ENCODE peak calls at places on chromosomes 11 and 22, in eight cellular contexts. L, W, I, O, Y, V, Z and B are unnamed samples.

GRCh38 chr11:74538680-74539079 is 45.2 kb upstream of the LIPT2 start:
- DNase-seq in L (no peak), W (no peak), I (no peak), O (no peak), Y (no peak), V (no peak), Z (no peak), B (no peak)

GRCh38 chr11:100367892-100368291 is 319.2 kb upstream of the ARHGAP42 start:
- DNase-seq in L (no peak), W (no peak), I (no peak), O (no peak), Y (no peak), V (no peak), Z (no peak), B (no peak)

GRCh38 chr11:113904379-113905101 is at the start of gene HTR3B:
- DNase-seq in L (no peak), W (no peak), I (no peak), O (no peak), Y (no peak), V (no peak), Z (no peak), B (no peak)

GRCh38 chr11:1238767-1239595 is 16.1 kb downstream of the MUC5B start:
- DNase-seq in L (no peak), W (no peak), I (no peak), O (no peak), Y (no peak), V (no peak), Z (no peak), B (no peak)

GRCh38 chr11:46906596-46906995 is 11.8 kb downstream of the LRP4 start:
- DNase-seq in L (no peak), W (no peak), I (no peak), O (no peak), Y (no peak), V (no peak), Z (no peak), B (peak)

GRCh38 chr11:3123761-3124733 is 41.1 kb downstream of the OSBPL5 start:
- DNase-seq in L (no peak), W (peak), I (no peak), O (no peak), Y (no peak), V (no peak), Z (no peak), B (peak)

GRCh38 chr11:25981998-25982397 is 349.9 kb upstream of the ANO3 start:
- DNase-seq in L (no peak), W (peak), I (peak), O (no peak), Y (no peak), V (no peak), Z (no peak), B (peak)

GRCh38 chr11:28615542-28615941 is 507.4 kb downstream of the METTL15 start:
- DNase-seq in L (no peak), W (no peak), I (no peak), O (no peak), Y (no peak), V (no peak), Z (no peak), B (no peak)

GRCh38 chr11:133418218-133418617 is 114.1 kb downstream of the OPCML start:
- DNase-seq in L (no peak), W (no peak), I (no peak), O (no peak), Y (no peak), V (no peak), Z (no peak), B (no peak)

GRCh38 chr11:71994786-71995185 is 3.9 kb upstream of the IL18BP start:
- DNase-seq in L (no peak), W (no peak), I (no peak), O (no peak), Y (no peak), V (no peak), Z (no peak), B (no peak)

GRCh38 chr22:19525116-19525660 is 978 bp upstream of the CLDN5 start:
- DNase-seq in L (no peak), W (no peak), I (no peak), O (no peak), Y (no peak), V (no peak), Z (no peak), B (no peak)

GRCh38 chr11:19869466-19869865 is 156.8 kb downstream of the NAV2 start:
- DNase-seq in L (no peak), W (no peak), I (peak), O (no peak), Y (no peak), V (no peak), Z (no peak), B (no peak)

GRCh38 chr11:124080319-124081001 is 34.8 kb upstream of the VWA5A start:
- DNase-seq in L (no peak), W (no peak), I (no peak), O (no peak), Y (no peak), V (no peak), Z (no peak), B (no peak)

GRCh38 chr11:45887587-45887986 is 2.1 kb downstream of the MAPK8IP1 start:
- DNase-seq in L (no peak), W (no peak), I (no peak), O (no peak), Y (no peak), V (no peak), Z (no peak), B (no peak)

GRCh38 chr22:49052560-49052959 is 775.1 kb downstream of the BRD1 start:
- DNase-seq in L (no peak), W (no peak), I (no peak), O (no peak), Y (no peak), V (no peak), Z (no peak), B (no peak)

GRCh38 chr11:134657631-134658030 is 245.6 kb upstream of the B3GAT1 start:
- DNase-seq in L (no peak), W (no peak), I (no peak), O (no peak), Y (no peak), V (no peak), Z (no peak), B (no peak)

GRCh38 chr22:19576460-19577421 is 52.5 kb upstream of the CLDN5 start:
- DNase-seq in L (peak), W (peak), I (no peak), O (no peak), Y (no peak), V (peak), Z (peak), B (peak)

GRCh38 chr11:74971424-74971823 is 17.3 kb upstream of the NEU3 start:
- DNase-seq in L (no peak), W (no peak), I (no peak), O (no peak), Y (no peak), V (no peak), Z (no peak), B (no peak)

GRCh38 chr11:63970902-63971301 is 3.5 kb upstream of the COX8A start:
- DNase-seq in L (no peak), W (no peak), I (no peak), O (no peak), Y (no peak), V (no peak), Z (no peak), B (no peak)

GRCh38 chr22:26174280-26174679 is 5.0 kb downstream of the SEZ6L start:
- DNase-seq in L (no peak), W (peak), I (peak), O (no peak), Y (no peak), V (no peak), Z (no peak), B (peak)

GRCh38 chr11:10348650-10349280 is 43.9 kb downstream of the ADM start:
- DNase-seq in L (no peak), W (peak), I (no peak), O (no peak), Y (no peak), V (no peak), Z (no peak), B (peak)

GRCh38 chr11:11459578-11459977 is 106.5 kb upstream of the CSNK2A3 start:
- DNase-seq in L (no peak), W (no peak), I (no peak), O (no peak), Y (no peak), V (no peak), Z (no peak), B (no peak)

GRCh38 chr11:10622108-10622507 is 53.6 kb upstream of the LYVE1 start:
- DNase-seq in L (no peak), W (no peak), I (no peak), O (no peak), Y (no peak), V (no peak), Z (no peak), B (no peak)